ENCODE peak calls at places on chromosome 10, in four cellular contexts. One of them, this sample, is unnamed.

GRCh38 chr10:118754132-118754555 is 626 bp downstream of the CACUL1 start:
- DNase-seq in GM12878: no peak
- DNase-seq in HepG2: peak
- DNase-seq in K562: peak
- DNase-seq in this sample: peak

GRCh38 chr10:87659571-87660483 is at the start of gene PAPSS2:
- DNase-seq in GM12878: no peak
- DNase-seq in HepG2: no peak
- DNase-seq in K562: no peak
- DNase-seq in this sample: peak

GRCh38 chr10:89700914-89701237 is 514 bp upstream of the KIF20B start:
- DNase-seq in GM12878: no peak
- DNase-seq in HepG2: no peak
- DNase-seq in K562: no peak
- DNase-seq in this sample: no peak

GRCh38 chr10:97974108-97974507 is 56.3 kb downstream of the CRTAC1 start:
- DNase-seq in GM12878: no peak
- DNase-seq in HepG2: no peak
- DNase-seq in K562: no peak
- DNase-seq in this sample: no peak

GRCh38 chr10:58384095-58384494 is 1.1 kb upstream of the TFAM start:
- DNase-seq in GM12878: peak
- DNase-seq in HepG2: no peak
- DNase-seq in K562: no peak
- DNase-seq in this sample: no peak

GRCh38 chr10:105252908-105253307 is 611.8 kb downstream of the SORCS3 start:
- DNase-seq in GM12878: no peak
- DNase-seq in HepG2: no peak
- DNase-seq in K562: no peak
- DNase-seq in this sample: no peak

GRCh38 chr10:117661316-117661715 is 118.8 kb downstream of the EMX2 start:
- DNase-seq in GM12878: no peak
- DNase-seq in HepG2: no peak
- DNase-seq in K562: no peak
- DNase-seq in this sample: no peak

GRCh38 chr10:85147346-85148250 is 819.2 kb downstream of the CCSER2 start:
- DNase-seq in GM12878: no peak
- DNase-seq in HepG2: no peak
- DNase-seq in K562: no peak
- DNase-seq in this sample: no peak

GRCh38 chr10:77970869-77971803 is 44.6 kb upstream of the DLG5 start:
- DNase-seq in GM12878: no peak
- DNase-seq in HepG2: peak
- DNase-seq in K562: peak
- DNase-seq in this sample: no peak

DNA sequence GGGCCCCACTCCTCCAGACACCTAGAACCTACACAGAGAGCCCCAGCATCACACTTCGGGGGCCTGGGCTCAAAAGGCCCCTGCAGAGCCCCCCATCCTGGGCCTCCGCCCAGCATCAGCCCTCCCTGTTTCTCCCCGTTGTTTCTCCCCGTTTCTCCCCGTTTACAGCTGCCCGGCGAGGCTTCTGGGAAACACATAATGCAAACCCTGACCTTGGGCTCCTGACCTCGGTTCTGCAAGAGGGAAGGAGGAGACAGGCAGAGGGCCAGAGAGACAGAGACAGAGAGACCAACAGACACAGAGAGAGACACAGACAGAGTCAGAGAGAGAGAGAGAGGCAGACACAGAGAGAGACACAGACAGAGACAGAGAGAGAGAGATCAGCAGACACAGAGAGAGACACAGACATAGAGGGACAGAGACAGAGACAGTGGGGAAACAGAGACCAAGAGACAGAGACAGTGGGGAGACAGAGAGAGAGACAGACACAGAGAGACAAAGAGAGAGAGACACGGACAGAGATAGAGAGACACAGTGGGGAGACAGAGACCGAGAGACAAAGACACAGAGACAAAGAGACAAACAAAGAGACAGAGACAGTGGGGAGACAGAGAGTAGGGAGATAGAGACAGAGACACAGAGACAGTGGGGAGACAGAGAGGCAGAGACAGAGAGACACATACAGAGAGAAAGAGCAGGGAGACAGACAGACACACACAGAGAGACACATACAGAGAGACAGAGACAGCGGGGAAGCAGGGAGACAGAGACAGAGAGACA is 12.5 kb downstream of the VENTX start:
- DNase-seq in GM12878: no peak
- DNase-seq in HepG2: no peak
- DNase-seq in K562: no peak
- DNase-seq in this sample: no peak
- TF ChIP-seq SP1 in GM12878: no peak
- TF ChIP-seq SP1 in HepG2: no peak
- TF ChIP-seq SP1 in K562: no peak
- TF ChIP-seq SP1 in this sample: no peak

GRCh38 chr10:11425672-11426071 is 185.8 kb downstream of the USP6NL start:
- DNase-seq in GM12878: no peak
- DNase-seq in HepG2: no peak
- DNase-seq in K562: no peak
- DNase-seq in this sample: no peak
- TF ChIP-seq FOXM1 in GM12878: no peak
- TF ChIP-seq FOXM1 in HepG2: no peak
- TF ChIP-seq FOXM1 in K562: no peak
- TF ChIP-seq FOXM1 in this sample: no peak

GRCh38 chr10:133278577-133279265 is 2.1 kb upstream of the ADAM8 start:
- DNase-seq in GM12878: no peak
- DNase-seq in HepG2: peak
- DNase-seq in K562: peak
- DNase-seq in this sample: no peak
- TF ChIP-seq SP1 in GM12878: peak
- TF ChIP-seq SP1 in HepG2: no peak
- TF ChIP-seq SP1 in K562: peak
- TF ChIP-seq SP1 in this sample: no peak

DNA sequence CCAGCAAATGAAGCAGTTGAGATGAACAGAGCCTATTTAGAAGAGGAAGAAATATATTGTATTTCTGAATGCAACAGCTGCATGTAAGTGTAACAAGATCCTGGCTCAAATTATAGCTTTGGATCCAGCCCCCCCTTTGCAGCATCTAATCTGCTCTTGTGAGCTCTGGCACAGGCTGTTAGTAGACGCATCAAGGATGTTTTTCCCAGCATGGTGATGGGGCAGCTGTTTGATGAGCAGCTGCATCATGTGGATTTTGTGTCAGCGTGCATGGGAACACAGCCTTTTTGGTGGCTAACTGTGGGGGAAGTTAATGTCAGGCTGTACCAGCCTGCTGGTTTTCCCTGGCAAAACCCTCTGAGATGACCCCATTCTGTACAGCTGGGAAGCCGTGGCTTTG is 70.4 kb downstream of the NPS start:
- DNase-seq in GM12878: no peak
- DNase-seq in HepG2: no peak
- DNase-seq in K562: no peak
- DNase-seq in this sample: no peak
- TF ChIP-seq FOXM1 in GM12878: no peak
- TF ChIP-seq FOXM1 in HepG2: no peak
- TF ChIP-seq FOXM1 in K562: no peak
- TF ChIP-seq FOXM1 in this sample: no peak

GRCh38 chr10:75508239-75508813 is 76.9 kb downstream of the LRMDA start:
- DNase-seq in GM12878: no peak
- DNase-seq in HepG2: no peak
- DNase-seq in K562: no peak
- DNase-seq in this sample: peak
- TF ChIP-seq SP1 in GM12878: no peak
- TF ChIP-seq SP1 in HepG2: no peak
- TF ChIP-seq SP1 in K562: no peak
- TF ChIP-seq SP1 in this sample: no peak

GRCh38 chr10:61919646-61920215 is 18.2 kb downstream of the ARID5B start:
- DNase-seq in GM12878: no peak
- DNase-seq in HepG2: no peak
- DNase-seq in K562: no peak
- DNase-seq in this sample: no peak

GRCh38 chr10:61918140-61918539 is 16.6 kb downstream of the ARID5B start:
- DNase-seq in GM12878: no peak
- DNase-seq in HepG2: peak
- DNase-seq in K562: no peak
- DNase-seq in this sample: no peak

GRCh38 chr10:61918989-61919388 is 17.5 kb downstream of the ARID5B start:
- DNase-seq in GM12878: no peak
- DNase-seq in HepG2: no peak
- DNase-seq in K562: no peak
- DNase-seq in this sample: no peak

GRCh38 chr10:61921143-61921542 is 19.6 kb downstream of the ARID5B start:
- DNase-seq in GM12878: no peak
- DNase-seq in HepG2: no peak
- DNase-seq in K562: no peak
- DNase-seq in this sample: no peak

DNA sequence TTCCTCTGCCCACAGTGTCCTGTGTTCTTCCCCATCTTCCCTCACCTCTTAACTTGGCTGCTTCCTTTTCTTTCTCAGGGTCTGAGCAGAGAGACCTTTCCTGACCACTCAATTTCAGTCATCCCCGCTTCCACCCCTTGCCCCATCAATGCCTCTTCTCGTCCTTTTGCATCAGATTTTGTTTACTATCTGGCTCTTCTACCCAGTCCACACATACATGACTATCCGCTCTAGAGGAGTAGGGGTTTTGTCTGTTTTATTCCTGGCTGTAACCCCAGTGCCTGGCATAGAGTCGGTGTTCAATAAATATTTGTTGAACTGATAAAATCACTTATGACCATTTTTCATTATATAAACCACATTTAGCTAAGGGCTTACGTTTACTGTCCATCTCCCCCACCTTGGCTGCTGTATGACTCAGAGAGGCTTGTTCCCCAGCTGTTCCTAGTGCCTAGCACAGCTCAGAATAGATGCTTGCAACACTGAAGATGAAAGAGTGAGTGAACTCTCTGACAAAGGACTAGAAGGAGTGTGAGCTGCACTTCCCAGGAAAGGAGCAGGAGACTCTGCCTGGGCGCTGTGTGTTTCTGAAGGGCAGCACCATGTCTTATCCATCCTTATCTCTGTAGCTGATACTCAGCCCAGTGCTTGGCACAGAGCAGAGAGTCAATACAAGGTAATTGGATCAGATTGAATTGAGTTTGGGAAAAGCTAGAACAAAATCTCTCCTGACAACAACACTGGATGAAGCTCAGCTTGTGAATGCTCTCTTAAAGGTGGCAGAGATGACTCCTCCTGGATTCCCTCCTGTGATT is 21.9 kb downstream of the ARID5B start:
- DNase-seq in GM12878: no peak
- DNase-seq in HepG2: peak
- DNase-seq in K562: no peak
- DNase-seq in this sample: no peak
- TF ChIP-seq FOXM1 in GM12878: no peak
- TF ChIP-seq FOXM1 in HepG2: no peak
- TF ChIP-seq FOXM1 in K562: no peak
- TF ChIP-seq FOXM1 in this sample: no peak

GRCh38 chr10:133238066-133238804 is 580 bp downstream of the VENTX start:
- DNase-seq in GM12878: no peak
- DNase-seq in HepG2: no peak
- DNase-seq in K562: no peak
- DNase-seq in this sample: no peak

GRCh38 chr10:133236411-133237240 is 1.0 kb upstream of the VENTX start:
- DNase-seq in GM12878: no peak
- DNase-seq in HepG2: no peak
- DNase-seq in K562: no peak
- DNase-seq in this sample: no peak

GRCh38 chr10:133235891-133236321 is 1.7 kb upstream of the VENTX start:
- DNase-seq in GM12878: no peak
- DNase-seq in HepG2: no peak
- DNase-seq in K562: no peak
- DNase-seq in this sample: no peak

GRCh38 chr10:133237241-133238065 is at the start of gene VENTX:
- DNase-seq in GM12878: no peak
- DNase-seq in HepG2: no peak
- DNase-seq in K562: no peak
- DNase-seq in this sample: no peak

DNA sequence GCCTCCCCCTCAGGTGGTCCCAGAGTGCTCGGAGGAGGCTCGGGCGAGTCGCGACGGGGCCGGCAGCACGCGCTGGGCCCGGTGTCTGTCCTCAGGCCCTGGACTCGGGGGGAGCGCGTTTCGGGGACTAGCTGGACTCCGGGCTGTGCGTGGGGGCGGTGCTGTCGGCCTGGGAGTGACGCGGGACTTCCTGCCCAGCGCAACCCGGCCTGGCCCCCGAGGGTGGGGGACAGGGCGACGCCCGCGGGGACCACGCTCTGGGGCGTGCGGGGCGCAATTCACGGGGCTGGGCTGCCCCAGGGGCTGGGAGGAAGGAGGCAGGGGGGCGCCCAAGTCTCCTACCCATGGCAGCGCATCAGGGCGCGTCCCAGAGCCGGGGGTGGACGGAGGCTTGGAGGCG is 2.4 kb upstream of the VENTX start:
- DNase-seq in GM12878: no peak
- DNase-seq in HepG2: no peak
- DNase-seq in K562: peak
- DNase-seq in this sample: no peak
- TF ChIP-seq SP1 in GM12878: no peak
- TF ChIP-seq SP1 in HepG2: no peak
- TF ChIP-seq SP1 in K562: no peak
- TF ChIP-seq SP1 in this sample: no peak